ENCODE peak calls at places on chromosomes 4 and X, in eight cellular contexts. U is ACHN; C is lower lobe of right lung; X is naive thymus-derived CD8-positive, alpha-beta T cell; F is amygdala; J is C1 segment of cervical spinal cord; Y is HT-29; H is erythroblast. M is an unnamed sample.

GRCh38 chrX:133150730-133151129 is 53.8 kb upstream of the USP26 start:
- DNase-seq in Y (no peak), J (no peak), X (no peak), C (no peak), U (no peak), F (no peak), H (no peak), M (no peak)

GRCh38 chr4:185728886-185729285 is 83.1 kb downstream of the SORBS2 start:
- DNase-seq in X (no peak), H (no peak), J (no peak), F (no peak), Y (no peak), C (no peak), U (no peak), M (no peak)

GRCh38 chr4:124936427-124936826 is 223.9 kb upstream of the ANKRD50 start:
- DNase-seq in Y (no peak), H (no peak), C (peak; percentile 49), U (no peak), F (no peak), X (no peak), J (no peak), M (no peak)

GRCh38 chrX:132022115-132022862 is 813 bp upstream of the STK26 start:
- DNase-seq in X (peak; percentile 64), F (no peak), C (no peak), H (peak; percentile 52), U (peak; percentile 5), Y (peak; percentile 47), J (no peak), M (peak; percentile 54)

GRCh38 chr4:18021470-18021719 is 160 bp downstream of the LCORL start:
- DNase-seq in F (no peak), J (no peak), C (no peak), U (no peak), X (no peak), Y (no peak), H (no peak), M (no peak)

GRCh38 chrX:17456526-17456925 is 81.5 kb downstream of the NHS start:
- DNase-seq in U (no peak), C (no peak), J (no peak), Y (no peak), H (no peak), F (no peak), X (no peak), M (no peak)

GRCh38 chrX:96683997-96684338 is 674 bp upstream of the DIAPH2 start:
- DNase-seq in X (no peak), F (no peak), U (no peak), J (no peak), Y (no peak), H (no peak), C (no peak), M (no peak)

GRCh38 chr4:8908206-8908893 is 36.7 kb upstream of the HMX1 start:
- DNase-seq in X (no peak), F (no peak), H (no peak), U (no peak), C (peak; percentile 46), J (no peak), Y (no peak), M (no peak)

GRCh38 chrX:153967536-153968214 is 3.9 kb downstream of the HCFC1 start:
- DNase-seq in Y (no peak), X (no peak), C (no peak), F (no peak), J (no peak), U (no peak), H (no peak), M (no peak)

GRCh38 chrX:52990848-52991247 is 32.5 kb upstream of the FAM156A start:
- DNase-seq in F (no peak), Y (no peak), U (no peak), C (no peak), H (no peak), J (no peak), X (no peak), M (no peak)

GRCh38 chr4:187826725-187827124 is 168.8 kb upstream of the ZFP42 start:
- DNase-seq in X (no peak), J (no peak), H (no peak), C (no peak), Y (peak; percentile 32), F (no peak), U (no peak), M (no peak)

GRCh38 chrX:16444353-16444752 is 205.6 kb upstream of the S100G start:
- DNase-seq in X (no peak), H (no peak), F (no peak), C (no peak), U (no peak), Y (no peak), J (no peak), M (no peak)

GRCh38 chr4:81684357-81684756 is 212.7 kb upstream of the RASGEF1B start:
- DNase-seq in C (no peak), F (no peak), Y (no peak), H (peak; percentile 9), U (no peak), X (no peak), J (no peak), M (no peak)

GRCh38 chr4:24433515-24434192 is 150.7 kb downstream of the DHX15 start:
- DNase-seq in F (no peak), U (no peak), Y (no peak), C (no peak), J (no peak), H (no peak), X (no peak), M (no peak)

GRCh38 chr4:169492436-169493163 is 119.8 kb downstream of the NEK1 start:
- DNase-seq in C (no peak), H (peak; percentile 45), F (no peak), X (peak; percentile 59), J (no peak), Y (peak; percentile 58), U (peak; percentile 36), M (peak; percentile 42)

GRCh38 chr4:74444891-74445642 is at the start of gene AREG:
- DNase-seq in H (peak; percentile 78), U (peak; percentile 75), F (no peak), J (no peak), C (peak; percentile 95), X (peak; percentile 96), Y (peak; percentile 93), M (peak; percentile 78)

GRCh38 chr4:98996056-98996941 is 778 bp downstream of the METAP1 start:
- DNase-seq in J (peak; percentile 1), X (no peak), U (peak; percentile 61), F (no peak), C (no peak), Y (peak; percentile 55), H (peak; percentile 63), M (peak; percentile 51)

GRCh38 chr4:20723019-20723418 is 22.8 kb downstream of the PACRGL start:
- DNase-seq in X (no peak), C (no peak), Y (no peak), U (no peak), J (no peak), H (no peak), F (no peak), M (no peak)

GRCh38 chrX:72663737-72664136 is 50.4 kb downstream of the PHKA1 start:
- DNase-seq in U (no peak), J (no peak), F (no peak), H (no peak), C (no peak), X (no peak), Y (no peak), M (no peak)

GRCh38 chrX:111511477-111511876 is at the start of gene SERTM2:
- DNase-seq in U (peak; percentile 43), F (no peak), Y (no peak), C (no peak), X (no peak), J (no peak), H (no peak), M (no peak)

GRCh38 chr4:26936284-26937065 is 75.8 kb downstream of the STIM2 start:
- DNase-seq in Y (peak; percentile 30), X (no peak), F (no peak), U (peak; percentile 59), C (peak; percentile 32), H (peak; percentile 38), J (no peak), M (peak; percentile 87)

GRCh38 chr4:119299221-119300071 is 22.5 kb downstream of the FABP2 start:
- DNase-seq in J (no peak), F (no peak), Y (peak; percentile 56), X (no peak), U (peak; percentile 24), H (no peak), C (no peak), M (peak; percentile 17)

GRCh38 chr4:127708985-127709384 is 21.2 kb upstream of the SLC25A31 start:
- DNase-seq in H (no peak), J (no peak), C (no peak), X (no peak), Y (peak; percentile 94), F (no peak), U (no peak), M (no peak)

GRCh38 chrX:39260965-39261364 is 459.7 kb downstream of the MID1IP1 start:
- DNase-seq in F (no peak), X (no peak), C (no peak), Y (no peak), J (no peak), U (no peak), H (no peak), M (peak; percentile 8)

GRCh38 chr4:40681600-40682297 is 52.1 kb upstream of the RBM47 start:
- DNase-seq in J (no peak), X (no peak), U (no peak), H (no peak), C (no peak), F (no peak), Y (no peak), M (no peak)

GRCh38 chr4:151801547-151802516 is 41.0 kb upstream of the GATB start:
- DNase-seq in F (no peak), J (no peak), U (peak; percentile 63), Y (peak; percentile 67), X (peak; percentile 69), C (peak; percentile 48), H (peak; percentile 50), M (peak; percentile 73)

GRCh38 chr4:24778427-24779225 is 16.7 kb upstream of the SOD3 start:
- DNase-seq in J (no peak), X (no peak), H (no peak), Y (no peak), F (no peak), C (no peak), U (no peak), M (no peak)

GRCh38 chr4:64781737-64782326 is 372.6 kb upstream of the TECRL start:
- DNase-seq in U (peak; percentile 30), C (no peak), Y (peak; percentile 73), H (peak; percentile 1), X (no peak), F (no peak), J (no peak), M (peak; percentile 19)

GRCh38 chr4:15320116-15320515 is 107.7 kb upstream of the C1QTNF7 start:
- DNase-seq in H (no peak), X (no peak), F (no peak), C (no peak), J (no peak), U (no peak), Y (no peak), M (no peak)